ENCODE peak calls at places on chromosomes 5 and 9, in eight cellular contexts. One of them, this sample, is unnamed.

GRCh38 chr9:34072868-34073590 is 24.3 kb upstream of the UBAP2 start:
- DNase-seq in stimulated activated CD8-positive, alpha-beta memory T cell treated with anti-CD3 and anti-CD28 coated beads, Interleukin-2, amount 100 ng/mL, for 48 hours: no peak
- DNase-seq in effector CD4-positive, alpha-beta T cell: no peak
- DNase-seq in GM12891: no peak
- DNase-seq in spleen: no peak
- DNase-seq in fibroblast of villous mesenchyme: peak; percentile 89
- DNase-seq in GM20000: no peak
- DNase-seq in NCI-H526: peak; percentile 27
- DNase-seq in this sample: peak; percentile 81

GRCh38 chr9:114109106-114109505 is 10.0 kb upstream of the KIF12 start:
- DNase-seq in stimulated activated CD8-positive, alpha-beta memory T cell treated with anti-CD3 and anti-CD28 coated beads, Interleukin-2, amount 100 ng/mL, for 48 hours: no peak
- DNase-seq in effector CD4-positive, alpha-beta T cell: no peak
- DNase-seq in GM12891: no peak
- DNase-seq in spleen: peak; percentile 28
- DNase-seq in fibroblast of villous mesenchyme: no peak
- DNase-seq in GM20000: no peak
- DNase-seq in NCI-H526: no peak
- DNase-seq in this sample: no peak

GRCh38 chr9:99126312-99126711 is 21.4 kb downstream of the TGFBR1 start:
- DNase-seq in stimulated activated CD8-positive, alpha-beta memory T cell treated with anti-CD3 and anti-CD28 coated beads, Interleukin-2, amount 100 ng/mL, for 48 hours: no peak
- DNase-seq in effector CD4-positive, alpha-beta T cell: no peak
- DNase-seq in GM12891: no peak
- DNase-seq in spleen: no peak
- DNase-seq in fibroblast of villous mesenchyme: no peak
- DNase-seq in GM20000: no peak
- DNase-seq in NCI-H526: no peak
- DNase-seq in this sample: no peak

GRCh38 chr9:69115621-69116020 is 58.5 kb upstream of the TJP2 start:
- DNase-seq in stimulated activated CD8-positive, alpha-beta memory T cell treated with anti-CD3 and anti-CD28 coated beads, Interleukin-2, amount 100 ng/mL, for 48 hours: no peak
- DNase-seq in effector CD4-positive, alpha-beta T cell: no peak
- DNase-seq in GM12891: no peak
- DNase-seq in spleen: no peak
- DNase-seq in fibroblast of villous mesenchyme: peak; percentile 19
- DNase-seq in GM20000: no peak
- DNase-seq in NCI-H526: no peak
- DNase-seq in this sample: peak; percentile 11

GRCh38 chr9:78369644-78370219 is 72.8 kb downstream of the PSAT1 start:
- DNase-seq in stimulated activated CD8-positive, alpha-beta memory T cell treated with anti-CD3 and anti-CD28 coated beads, Interleukin-2, amount 100 ng/mL, for 48 hours: peak; percentile 40
- DNase-seq in effector CD4-positive, alpha-beta T cell: peak; percentile 25
- DNase-seq in GM12891: peak; percentile 24
- DNase-seq in spleen: peak; percentile 83
- DNase-seq in fibroblast of villous mesenchyme: peak; percentile 72
- DNase-seq in GM20000: peak; percentile 61
- DNase-seq in NCI-H526: peak; percentile 33
- DNase-seq in this sample: peak; percentile 79

GRCh38 chr5:93572101-93572772 is 8.8 kb downstream of the NR2F1-AS1 start:
- DNase-seq in stimulated activated CD8-positive, alpha-beta memory T cell treated with anti-CD3 and anti-CD28 coated beads, Interleukin-2, amount 100 ng/mL, for 48 hours: no peak
- DNase-seq in effector CD4-positive, alpha-beta T cell: no peak
- DNase-seq in GM12891: no peak
- DNase-seq in spleen: no peak
- DNase-seq in fibroblast of villous mesenchyme: no peak
- DNase-seq in GM20000: peak; percentile 30
- DNase-seq in NCI-H526: no peak
- DNase-seq in this sample: no peak

GRCh38 chr5:109585012-109585599 is 104.6 kb upstream of the MAN2A1 start:
- DNase-seq in stimulated activated CD8-positive, alpha-beta memory T cell treated with anti-CD3 and anti-CD28 coated beads, Interleukin-2, amount 100 ng/mL, for 48 hours: no peak
- DNase-seq in effector CD4-positive, alpha-beta T cell: no peak
- DNase-seq in GM12891: no peak
- DNase-seq in spleen: no peak
- DNase-seq in fibroblast of villous mesenchyme: peak; percentile 30
- DNase-seq in GM20000: no peak
- DNase-seq in NCI-H526: no peak
- DNase-seq in this sample: no peak

GRCh38 chr5:169183581-169183980 is 117.4 kb downstream of the SLIT3 start:
- DNase-seq in stimulated activated CD8-positive, alpha-beta memory T cell treated with anti-CD3 and anti-CD28 coated beads, Interleukin-2, amount 100 ng/mL, for 48 hours: no peak
- DNase-seq in effector CD4-positive, alpha-beta T cell: no peak
- DNase-seq in GM12891: no peak
- DNase-seq in spleen: no peak
- DNase-seq in fibroblast of villous mesenchyme: no peak
- DNase-seq in GM20000: no peak
- DNase-seq in NCI-H526: no peak
- DNase-seq in this sample: peak; percentile 37

GRCh38 chr5:73136277-73136606 is 15.9 kb downstream of the TMEM171 start:
- DNase-seq in stimulated activated CD8-positive, alpha-beta memory T cell treated with anti-CD3 and anti-CD28 coated beads, Interleukin-2, amount 100 ng/mL, for 48 hours: no peak
- DNase-seq in effector CD4-positive, alpha-beta T cell: no peak
- DNase-seq in GM12891: no peak
- DNase-seq in spleen: no peak
- DNase-seq in fibroblast of villous mesenchyme: no peak
- DNase-seq in GM20000: no peak
- DNase-seq in NCI-H526: no peak
- DNase-seq in this sample: no peak

GRCh38 chr9:115923903-115924668 is 229.5 kb upstream of the PAPPA start:
- DNase-seq in stimulated activated CD8-positive, alpha-beta memory T cell treated with anti-CD3 and anti-CD28 coated beads, Interleukin-2, amount 100 ng/mL, for 48 hours: no peak
- DNase-seq in effector CD4-positive, alpha-beta T cell: no peak
- DNase-seq in GM12891: no peak
- DNase-seq in spleen: no peak
- DNase-seq in fibroblast of villous mesenchyme: peak; percentile 99
- DNase-seq in GM20000: no peak
- DNase-seq in NCI-H526: no peak
- DNase-seq in this sample: peak; percentile 23

GRCh38 chr9:696332-697090 is 145.0 kb upstream of the DMRT1 start:
- DNase-seq in stimulated activated CD8-positive, alpha-beta memory T cell treated with anti-CD3 and anti-CD28 coated beads, Interleukin-2, amount 100 ng/mL, for 48 hours: no peak
- DNase-seq in effector CD4-positive, alpha-beta T cell: no peak
- DNase-seq in GM12891: no peak
- DNase-seq in spleen: no peak
- DNase-seq in fibroblast of villous mesenchyme: peak; percentile 72
- DNase-seq in GM20000: no peak
- DNase-seq in NCI-H526: no peak
- DNase-seq in this sample: no peak

GRCh38 chr5:59020611-59021285 is 437.9 kb downstream of the RAB3C start:
- DNase-seq in stimulated activated CD8-positive, alpha-beta memory T cell treated with anti-CD3 and anti-CD28 coated beads, Interleukin-2, amount 100 ng/mL, for 48 hours: no peak
- DNase-seq in effector CD4-positive, alpha-beta T cell: no peak
- DNase-seq in GM12891: no peak
- DNase-seq in spleen: no peak
- DNase-seq in fibroblast of villous mesenchyme: no peak
- DNase-seq in GM20000: no peak
- DNase-seq in NCI-H526: no peak
- DNase-seq in this sample: no peak

GRCh38 chr9:117334101-117334500 is 80.8 kb downstream of the ASTN2 start:
- DNase-seq in stimulated activated CD8-positive, alpha-beta memory T cell treated with anti-CD3 and anti-CD28 coated beads, Interleukin-2, amount 100 ng/mL, for 48 hours: no peak
- DNase-seq in effector CD4-positive, alpha-beta T cell: no peak
- DNase-seq in GM12891: no peak
- DNase-seq in spleen: no peak
- DNase-seq in fibroblast of villous mesenchyme: no peak
- DNase-seq in GM20000: no peak
- DNase-seq in NCI-H526: no peak
- DNase-seq in this sample: no peak

GRCh38 chr9:113281356-113281755 is 5.9 kb downstream of the PRPF4 start:
- DNase-seq in stimulated activated CD8-positive, alpha-beta memory T cell treated with anti-CD3 and anti-CD28 coated beads, Interleukin-2, amount 100 ng/mL, for 48 hours: no peak
- DNase-seq in effector CD4-positive, alpha-beta T cell: no peak
- DNase-seq in GM12891: no peak
- DNase-seq in spleen: no peak
- DNase-seq in fibroblast of villous mesenchyme: no peak
- DNase-seq in GM20000: no peak
- DNase-seq in NCI-H526: no peak
- DNase-seq in this sample: no peak